ENCODE peak calls at places on chromosomes 16 and 17, in four cellular contexts. V is neuronal stem cell, M is NAMALWA, R is NCI-H748 treated with DMSO at 0.1 percent for 48 hours. H is an unnamed sample.

GRCh38 chr17:59346876-59347407 is 15.5 kb downstream of the YPEL2 start:
- DNase-seq in M (no peak), R (no peak), V (no peak), H (no peak)

GRCh38 chr16:30623558-30624283 is 13.5 kb upstream of the ZNF689 start:
- DNase-seq in V (no peak), M (no peak), R (no peak), H (no peak)

GRCh38 chr16:72404299-72404698 is 232.3 kb upstream of the PMFBP1 start:
- DNase-seq in R (no peak), V (no peak), M (no peak), H (no peak)

GRCh38 chr17:74295625-74296547 is 21.9 kb downstream of the DNAI2 start:
- DNase-seq in M (no peak), V (no peak), R (no peak), H (no peak)

GRCh38 chr16:24906199-24906808 is 60.5 kb downstream of the SLC5A11 start:
- DNase-seq in R (no peak), V (no peak), M (no peak), H (no peak)

GRCh38 chr17:81519284-81520020 is 6.9 kb upstream of the ACTG1 start:
- DNase-seq in V (no peak), M (no peak), R (no peak), H (no peak)

GRCh38 chr17:7042507-7043194 is 1.2 kb downstream of the SLC16A11 start:
- DNase-seq in M (no peak), R (no peak), V (no peak), H (no peak)

GRCh38 chr17:31690118-31690517 is 168.9 kb downstream of the COPRS start:
- DNase-seq in M (no peak), R (no peak), V (no peak), H (no peak)

GRCh38 chr17:79783891-79784290 is 5.9 kb downstream of the CBX2 start:
- DNase-seq in R (no peak), M (no peak), V (no peak), H (no peak)

GRCh38 chr17:14276535-14277250 is 24.2 kb upstream of the HS3ST3B1 start:
- DNase-seq in R (no peak), V (no peak), M (no peak), H (no peak)